ENCODE peak calls at places on chromosomes 4 and X, in six cellular contexts. A is WTC11, B is psoas muscle, M is GM06990, N is osteocyte, Z is ELR. T is an unnamed sample.

GRCh38 chr4:102612824-102613366 is 111.7 kb downstream of the NFKB1 start:
- DNase-seq in A (no peak), B (no peak), M (no peak), N (no peak), Z (no peak), T (no peak)

GRCh38 chr4:8414377-8414776 is 26.1 kb downstream of the ACOX3 start:
- DNase-seq in A (no peak), B (no peak), M (no peak), N (no peak), Z (no peak), T (no peak)

GRCh38 chr4:140556372-140557085 is 12.2 kb downstream of the UCP1 start:
- DNase-seq in A (no peak), B (no peak), M (peak), N (no peak), Z (no peak), T (no peak)

GRCh38 chr4:105389167-105389566 is 84.7 kb downstream of the PPA2 start:
- DNase-seq in A (no peak), B (no peak), M (no peak), N (no peak), Z (peak), T (no peak)

GRCh38 chrX:118530537-118530936 is 34.9 kb downstream of the DOCK11 start:
- DNase-seq in A (no peak), B (no peak), M (no peak), N (no peak), Z (peak), T (no peak)

GRCh38 chrX:20388594-20388993 is 121.9 kb upstream of the RPS6KA3 start:
- DNase-seq in A (no peak), B (no peak), M (no peak), N (no peak), Z (no peak), T (no peak)

GRCh38 chr4:155759372-155760252 is 791 bp downstream of the GUCY1B1 start:
- DNase-seq in A (peak), B (peak), M (peak), N (peak), Z (peak), T (peak)

GRCh38 chrX:127621780-127622179 is 430.4 kb downstream of the ACTRT1 start:
- DNase-seq in A (no peak), B (no peak), M (no peak), N (no peak), Z (no peak), T (no peak)

GRCh38 chr4:89158884-89159503 is 47.7 kb downstream of the TIGD2 start:
- DNase-seq in A (no peak), B (no peak), M (no peak), N (no peak), Z (peak), T (peak)

GRCh38 chr4:105145913-105146285 is 777 bp upstream of the TET2 start:
- DNase-seq in A (peak), B (no peak), M (peak), N (no peak), Z (peak), T (peak)

GRCh38 chrX:116961872-116962582 is 499.3 kb upstream of the CT83 start:
- DNase-seq in A (peak), B (no peak), M (no peak), N (no peak), Z (peak), T (no peak)